ENCODE peak calls at places on chromosomes 6 and 20, in ten cellular contexts. One of them, this sample, is unnamed. For H3K4me1, the result is how much of the 10 kb centered on the place peaks cover.

GRCh38 chr6:30325150-30325872 is 1.4 kb upstream of the TRIM39 start:
- DNase-seq in fibroblast of lung: peak
- DNase-seq in left ventricle myocardium inferior: peak
- DNase-seq in CD8-positive, alpha-beta T cell: peak
- DNase-seq in SJSA1: peak
- DNase-seq in right atrium auricular region: no peak
- DNase-seq in GM23248: peak
- DNase-seq in CD4-positive, alpha-beta memory T cell: no peak
- DNase-seq in BE2C: peak
- DNase-seq in stomach: peak
- DNase-seq in this sample: peak

GRCh38 chr6:97240222-97240621 is 42.8 kb downstream of the MMS22L start:
- DNase-seq in fibroblast of lung: peak
- DNase-seq in left ventricle myocardium inferior: no peak
- DNase-seq in CD8-positive, alpha-beta T cell: no peak
- DNase-seq in SJSA1: no peak
- DNase-seq in right atrium auricular region: no peak
- DNase-seq in GM23248: peak
- DNase-seq in CD4-positive, alpha-beta memory T cell: no peak
- DNase-seq in BE2C: no peak
- DNase-seq in stomach: no peak
- DNase-seq in this sample: peak

GRCh38 chr20:46994341-46994740 is 99.7 kb downstream of the EYA2 start:
- DNase-seq in fibroblast of lung: no peak
- DNase-seq in left ventricle myocardium inferior: no peak
- DNase-seq in CD8-positive, alpha-beta T cell: peak
- DNase-seq in SJSA1: no peak
- DNase-seq in right atrium auricular region: no peak
- DNase-seq in GM23248: no peak
- DNase-seq in CD4-positive, alpha-beta memory T cell: peak
- DNase-seq in BE2C: no peak
- DNase-seq in stomach: peak
- DNase-seq in this sample: no peak

GRCh38 chr20:9270831-9271230 is 201.9 kb downstream of the PLCB4 start:
- DNase-seq in fibroblast of lung: peak
- DNase-seq in left ventricle myocardium inferior: no peak
- DNase-seq in CD8-positive, alpha-beta T cell: no peak
- DNase-seq in SJSA1: no peak
- DNase-seq in right atrium auricular region: no peak
- DNase-seq in GM23248: peak
- DNase-seq in CD4-positive, alpha-beta memory T cell: no peak
- DNase-seq in BE2C: no peak
- DNase-seq in stomach: no peak
- DNase-seq in this sample: peak

GRCh38 chr20:32535953-32536823 is 48.9 kb downstream of the NOL4L start:
- DNase-seq in fibroblast of lung: no peak
- DNase-seq in left ventricle myocardium inferior: peak
- DNase-seq in CD8-positive, alpha-beta T cell: peak
- DNase-seq in SJSA1: no peak
- DNase-seq in right atrium auricular region: no peak
- DNase-seq in GM23248: peak
- DNase-seq in CD4-positive, alpha-beta memory T cell: peak
- DNase-seq in BE2C: peak
- DNase-seq in stomach: peak
- DNase-seq in this sample: no peak

GRCh38 chr6:6981923-6982322 is 125.8 kb upstream of the RREB1 start:
- DNase-seq in fibroblast of lung: no peak
- DNase-seq in left ventricle myocardium inferior: no peak
- DNase-seq in CD8-positive, alpha-beta T cell: no peak
- DNase-seq in SJSA1: no peak
- DNase-seq in right atrium auricular region: no peak
- DNase-seq in GM23248: no peak
- DNase-seq in CD4-positive, alpha-beta memory T cell: no peak
- DNase-seq in BE2C: no peak
- DNase-seq in stomach: no peak
- DNase-seq in this sample: no peak

GRCh38 chr6:149347067-149347466 is 29.6 kb downstream of the TAB2 start:
- DNase-seq in fibroblast of lung: peak
- DNase-seq in left ventricle myocardium inferior: no peak
- DNase-seq in CD8-positive, alpha-beta T cell: no peak
- DNase-seq in SJSA1: no peak
- DNase-seq in right atrium auricular region: no peak
- DNase-seq in GM23248: no peak
- DNase-seq in CD4-positive, alpha-beta memory T cell: no peak
- DNase-seq in BE2C: no peak
- DNase-seq in stomach: no peak
- DNase-seq in this sample: peak

GRCh38 chr6:53623497-53623896 is 42.1 kb downstream of the KLHL31 start:
- DNase-seq in fibroblast of lung: peak
- DNase-seq in left ventricle myocardium inferior: no peak
- DNase-seq in CD8-positive, alpha-beta T cell: no peak
- DNase-seq in SJSA1: no peak
- DNase-seq in right atrium auricular region: no peak
- DNase-seq in GM23248: peak
- DNase-seq in CD4-positive, alpha-beta memory T cell: no peak
- DNase-seq in BE2C: no peak
- DNase-seq in stomach: no peak
- DNase-seq in this sample: peak

GRCh38 chr20:57650756-57651483 is 30.7 kb upstream of the ZBP1 start:
- DNase-seq in fibroblast of lung: no peak
- DNase-seq in left ventricle myocardium inferior: no peak
- DNase-seq in CD8-positive, alpha-beta T cell: peak
- DNase-seq in SJSA1: no peak
- DNase-seq in right atrium auricular region: no peak
- DNase-seq in GM23248: no peak
- DNase-seq in CD4-positive, alpha-beta memory T cell: no peak
- DNase-seq in BE2C: no peak
- DNase-seq in stomach: no peak
- DNase-seq in this sample: no peak

GRCh38 chr6:64404370-64404769 is 768.8 kb downstream of the PHF3 start:
- DNase-seq in fibroblast of lung: no peak
- DNase-seq in left ventricle myocardium inferior: no peak
- DNase-seq in CD8-positive, alpha-beta T cell: no peak
- DNase-seq in SJSA1: no peak
- DNase-seq in right atrium auricular region: no peak
- DNase-seq in GM23248: no peak
- DNase-seq in CD4-positive, alpha-beta memory T cell: no peak
- DNase-seq in BE2C: no peak
- DNase-seq in stomach: no peak
- DNase-seq in this sample: no peak

GRCh38 chr6:161035182-161035980 is 43.8 kb downstream of the MAP3K4 start:
- DNase-seq in fibroblast of lung: no peak
- DNase-seq in left ventricle myocardium inferior: no peak
- DNase-seq in CD8-positive, alpha-beta T cell: no peak
- DNase-seq in SJSA1: no peak
- DNase-seq in right atrium auricular region: no peak
- DNase-seq in GM23248: no peak
- DNase-seq in CD4-positive, alpha-beta memory T cell: no peak
- DNase-seq in BE2C: no peak
- DNase-seq in stomach: no peak
- DNase-seq in this sample: no peak

GRCh38 chr6:166567107-166567506 is 19.4 kb downstream of the RAMACL start:
- DNase-seq in fibroblast of lung: peak
- DNase-seq in left ventricle myocardium inferior: no peak
- DNase-seq in CD8-positive, alpha-beta T cell: no peak
- DNase-seq in SJSA1: peak
- DNase-seq in right atrium auricular region: no peak
- DNase-seq in GM23248: peak
- DNase-seq in CD4-positive, alpha-beta memory T cell: no peak
- DNase-seq in BE2C: no peak
- DNase-seq in stomach: no peak
- DNase-seq in this sample: peak

GRCh38 chr20:41131594-41132387 is 5.6 kb upstream of the PLCG1 start:
- DNase-seq in fibroblast of lung: no peak
- DNase-seq in left ventricle myocardium inferior: no peak
- DNase-seq in CD8-positive, alpha-beta T cell: no peak
- DNase-seq in SJSA1: no peak
- DNase-seq in right atrium auricular region: no peak
- DNase-seq in GM23248: no peak
- DNase-seq in CD4-positive, alpha-beta memory T cell: no peak
- DNase-seq in BE2C: no peak
- DNase-seq in stomach: no peak
- DNase-seq in this sample: no peak

GRCh38 chr6:84258268-84258667 is 30.8 kb upstream of the CEP162 start:
- DNase-seq in fibroblast of lung: no peak
- DNase-seq in left ventricle myocardium inferior: no peak
- DNase-seq in CD8-positive, alpha-beta T cell: no peak
- DNase-seq in SJSA1: peak
- DNase-seq in right atrium auricular region: no peak
- DNase-seq in GM23248: peak
- DNase-seq in CD4-positive, alpha-beta memory T cell: no peak
- DNase-seq in BE2C: no peak
- DNase-seq in stomach: no peak
- DNase-seq in this sample: no peak

GRCh38 chr20:58645277-58645968 is 5.7 kb upstream of the STX16 start:
- DNase-seq in fibroblast of lung: peak
- DNase-seq in left ventricle myocardium inferior: no peak
- DNase-seq in CD8-positive, alpha-beta T cell: no peak
- DNase-seq in SJSA1: no peak
- DNase-seq in right atrium auricular region: no peak
- DNase-seq in GM23248: peak
- DNase-seq in CD4-positive, alpha-beta memory T cell: no peak
- DNase-seq in BE2C: no peak
- DNase-seq in stomach: no peak
- DNase-seq in this sample: peak

GRCh38 chr6:161128230-161128629 is 136.7 kb downstream of the MAP3K4 start:
- DNase-seq in fibroblast of lung: no peak
- DNase-seq in left ventricle myocardium inferior: no peak
- DNase-seq in CD8-positive, alpha-beta T cell: no peak
- DNase-seq in SJSA1: no peak
- DNase-seq in right atrium auricular region: no peak
- DNase-seq in GM23248: no peak
- DNase-seq in CD4-positive, alpha-beta memory T cell: peak
- DNase-seq in BE2C: no peak
- DNase-seq in stomach: no peak
- DNase-seq in this sample: no peak

DNA sequence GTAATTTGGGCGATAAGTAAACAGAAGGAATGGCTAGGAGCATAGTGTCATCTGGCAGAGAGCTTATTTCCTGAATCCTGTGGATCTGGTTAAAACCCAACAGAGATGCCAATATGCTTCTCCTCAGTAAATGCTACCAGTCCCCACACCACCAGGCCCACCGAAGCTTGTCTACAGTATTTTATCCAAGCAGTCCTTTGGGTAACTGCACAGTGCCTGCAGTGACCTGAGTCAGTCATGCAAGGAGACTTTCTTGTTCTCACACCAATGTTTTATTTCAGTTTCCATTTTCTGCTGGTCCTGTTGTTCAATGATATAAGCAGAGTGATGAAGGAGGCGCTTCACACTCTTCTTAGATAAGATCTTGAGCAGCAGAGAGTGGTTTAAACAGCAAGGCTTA is 326.3 kb downstream of the RIMS1 start:
- DNase-seq in fibroblast of lung: no peak
- DNase-seq in left ventricle myocardium inferior: no peak
- DNase-seq in CD8-positive, alpha-beta T cell: no peak
- DNase-seq in SJSA1: no peak
- DNase-seq in right atrium auricular region: no peak
- DNase-seq in GM23248: no peak
- DNase-seq in CD4-positive, alpha-beta memory T cell: no peak
- DNase-seq in BE2C: peak
- DNase-seq in stomach: no peak
- DNase-seq in this sample: no peak
- H3K4me1 ChIP-seq in fibroblast of lung: under half
- H3K4me1 ChIP-seq in left ventricle myocardium inferior: under half
- H3K4me1 ChIP-seq in CD8-positive, alpha-beta T cell: under half
- H3K4me1 ChIP-seq in SJSA1: under half
- H3K4me1 ChIP-seq in right atrium auricular region: under half
- H3K4me1 ChIP-seq in GM23248: under half
- H3K4me1 ChIP-seq in CD4-positive, alpha-beta memory T cell: under half
- H3K4me1 ChIP-seq in BE2C: under half
- H3K4me1 ChIP-seq in stomach: under half
- H3K4me1 ChIP-seq in this sample: under half

GRCh38 chr6:162488444-162488843 is 239.1 kb downstream of the PRKN start:
- DNase-seq in fibroblast of lung: no peak
- DNase-seq in left ventricle myocardium inferior: no peak
- DNase-seq in CD8-positive, alpha-beta T cell: no peak
- DNase-seq in SJSA1: no peak
- DNase-seq in right atrium auricular region: no peak
- DNase-seq in GM23248: no peak
- DNase-seq in CD4-positive, alpha-beta memory T cell: no peak
- DNase-seq in BE2C: no peak
- DNase-seq in stomach: no peak
- DNase-seq in this sample: no peak
- H3K4me1 ChIP-seq in fibroblast of lung: under half
- H3K4me1 ChIP-seq in left ventricle myocardium inferior: under half
- H3K4me1 ChIP-seq in CD8-positive, alpha-beta T cell: under half
- H3K4me1 ChIP-seq in SJSA1: under half
- H3K4me1 ChIP-seq in right atrium auricular region: under half
- H3K4me1 ChIP-seq in GM23248: under half
- H3K4me1 ChIP-seq in CD4-positive, alpha-beta memory T cell: under half
- H3K4me1 ChIP-seq in BE2C: under half
- H3K4me1 ChIP-seq in stomach: under half
- H3K4me1 ChIP-seq in this sample: under half

DNA sequence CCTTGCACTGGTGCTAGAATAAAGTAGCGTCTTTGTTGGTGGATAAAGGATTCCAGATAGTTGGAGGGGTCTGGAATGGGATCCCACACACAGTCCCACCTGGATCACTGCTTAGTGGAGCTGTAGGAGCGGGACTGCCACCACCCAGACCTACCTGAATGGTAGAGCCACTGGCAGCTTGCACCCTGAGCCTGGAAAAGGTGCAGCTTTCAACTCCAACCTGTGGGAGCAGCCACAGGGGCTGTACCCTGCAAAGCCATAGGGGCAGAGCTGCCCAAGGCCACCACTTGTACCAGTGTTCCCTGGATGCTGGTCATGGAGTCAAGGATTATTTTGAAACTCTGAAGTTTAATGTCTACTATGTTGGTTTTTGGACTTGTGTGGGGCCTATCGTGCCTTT is 26.9 kb downstream of the VTA1 start:
- DNase-seq in fibroblast of lung: no peak
- DNase-seq in left ventricle myocardium inferior: no peak
- DNase-seq in CD8-positive, alpha-beta T cell: no peak
- DNase-seq in SJSA1: no peak
- DNase-seq in right atrium auricular region: no peak
- DNase-seq in GM23248: no peak
- DNase-seq in CD4-positive, alpha-beta memory T cell: no peak
- DNase-seq in BE2C: no peak
- DNase-seq in stomach: no peak
- DNase-seq in this sample: no peak
- H3K4me1 ChIP-seq in fibroblast of lung: under half
- H3K4me1 ChIP-seq in left ventricle myocardium inferior: under half
- H3K4me1 ChIP-seq in CD8-positive, alpha-beta T cell: under half
- H3K4me1 ChIP-seq in SJSA1: under half
- H3K4me1 ChIP-seq in right atrium auricular region: under half
- H3K4me1 ChIP-seq in GM23248: under half
- H3K4me1 ChIP-seq in CD4-positive, alpha-beta memory T cell: under half
- H3K4me1 ChIP-seq in BE2C: under half
- H3K4me1 ChIP-seq in stomach: under half
- H3K4me1 ChIP-seq in this sample: under half

DNA sequence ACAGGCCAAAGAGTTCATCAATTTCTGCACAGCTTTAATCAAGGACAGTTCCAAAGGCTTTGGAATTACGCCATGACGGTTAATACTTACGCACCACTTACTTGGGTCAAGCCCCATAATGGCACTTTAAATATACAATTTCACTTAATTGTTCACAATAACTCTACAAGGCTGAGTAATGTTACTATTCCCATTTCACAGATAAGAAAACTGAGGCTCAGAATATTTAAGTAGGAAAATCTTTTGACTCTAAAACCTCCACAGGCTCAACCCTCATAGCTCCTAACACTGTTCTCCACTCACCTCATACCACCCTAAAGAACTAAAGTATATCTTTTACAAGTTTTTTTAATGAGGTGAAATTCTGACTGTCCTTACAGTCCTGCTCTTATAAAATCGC is 91.9 kb upstream of the SAMD5 start:
- DNase-seq in fibroblast of lung: no peak
- DNase-seq in left ventricle myocardium inferior: no peak
- DNase-seq in CD8-positive, alpha-beta T cell: no peak
- DNase-seq in SJSA1: no peak
- DNase-seq in right atrium auricular region: no peak
- DNase-seq in GM23248: no peak
- DNase-seq in CD4-positive, alpha-beta memory T cell: no peak
- DNase-seq in BE2C: no peak
- DNase-seq in stomach: no peak
- DNase-seq in this sample: no peak
- H3K4me1 ChIP-seq in fibroblast of lung: under half
- H3K4me1 ChIP-seq in left ventricle myocardium inferior: under half
- H3K4me1 ChIP-seq in CD8-positive, alpha-beta T cell: under half
- H3K4me1 ChIP-seq in SJSA1: under half
- H3K4me1 ChIP-seq in right atrium auricular region: under half
- H3K4me1 ChIP-seq in GM23248: under half
- H3K4me1 ChIP-seq in CD4-positive, alpha-beta memory T cell: under half
- H3K4me1 ChIP-seq in BE2C: under half
- H3K4me1 ChIP-seq in stomach: under half
- H3K4me1 ChIP-seq in this sample: under half